ENCODE peak calls at places on chromosomes 13 and 19, in eight cellular contexts. G, P, W, Y, T, B, R and N are unnamed samples.

GRCh38 chr13:99983401-99984133 is 2.0 kb downstream of the ZIC2 start:
- DNase-seq in G (no peak), P (no peak), W (no peak), Y (no peak), T (no peak), B (no peak), R (no peak), N (no peak)

GRCh38 chr13:48161530-48162179 is 66.8 kb upstream of the MED4 start:
- DNase-seq in G (peak; percentile 44), P (no peak), W (peak; percentile 52), Y (no peak), T (no peak), B (no peak), R (no peak), N (peak; percentile 48)

GRCh38 chr13:29476046-29476445 is 119.4 kb downstream of the SLC7A1 start:
- DNase-seq in G (no peak), P (no peak), W (no peak), Y (no peak), T (no peak), B (peak; percentile 83), R (peak; percentile 14), N (no peak)

GRCh38 chr13:61466280-61466679 is 50.6 kb upstream of the PCDH20 start:
- DNase-seq in G (no peak), P (no peak), W (no peak), Y (no peak), T (no peak), B (peak; percentile 3), R (no peak), N (no peak)

GRCh38 chr13:108903613-108904012 is 274.2 kb downstream of the MYO16 start:
- DNase-seq in G (no peak), P (no peak), W (no peak), Y (no peak), T (no peak), B (no peak), R (no peak), N (no peak)

GRCh38 chr13:77375554-77375953 is 48.7 kb upstream of the MYCBP2 start:
- DNase-seq in G (no peak), P (no peak), W (no peak), Y (no peak), T (no peak), B (peak; percentile 46), R (no peak), N (no peak)

GRCh38 chr13:60032836-60033235 is 130.9 kb downstream of the DIAPH3 start:
- DNase-seq in G (no peak), P (no peak), W (no peak), Y (no peak), T (no peak), B (no peak), R (no peak), N (no peak)

GRCh38 chr19:58317481-58318072 is 9.2 kb upstream of the ZSCAN22 start:
- DNase-seq in G (no peak), P (no peak), W (no peak), Y (peak; percentile 11), T (no peak), B (peak; percentile 29), R (peak; percentile 66), N (no peak)

GRCh38 chr13:66099825-66100224 is 1130.3 kb downstream of the PCDH9 start:
- DNase-seq in G (no peak), P (no peak), W (no peak), Y (no peak), T (no peak), B (no peak), R (no peak), N (no peak)

GRCh38 chr19:4234862-4235201 is 5.5 kb downstream of the EBI3 start:
- DNase-seq in G (no peak), P (no peak), W (no peak), Y (no peak), T (no peak), B (no peak), R (no peak), N (no peak)

GRCh38 chr19:13840751-13841338 is 36.1 kb upstream of the NANOS3 start:
- DNase-seq in G (no peak), P (no peak), W (no peak), Y (no peak), T (no peak), B (no peak), R (no peak), N (no peak)

GRCh38 chr13:45325806-45326205 is 15.2 kb downstream of the TPT1 start:
- DNase-seq in G (peak; percentile 65), P (no peak), W (peak; percentile 77), Y (peak; percentile 87), T (no peak), B (peak; percentile 93), R (peak; percentile 88), N (peak; percentile 88)

GRCh38 chr19:58460039-58460438 is 6.8 kb upstream of the ZNF324 start:
- DNase-seq in G (no peak), P (no peak), W (no peak), Y (no peak), T (no peak), B (peak; percentile 82), R (no peak), N (no peak)

GRCh38 chr19:46350029-46350757 is 3.3 kb downstream of the PPP5C start:
- DNase-seq in G (no peak), P (no peak), W (no peak), Y (no peak), T (no peak), B (no peak), R (no peak), N (peak; percentile 24)

GRCh38 chr19:41999878-42000208 is 5.8 kb upstream of the ATP1A3 start:
- DNase-seq in G (no peak), P (no peak), W (no peak), Y (no peak), T (no peak), B (no peak), R (no peak), N (no peak)

GRCh38 chr13:25375727-25376358 is 4.1 kb downstream of the ATP8A2 start:
- DNase-seq in G (no peak), P (peak; percentile 33), W (peak; percentile 12), Y (peak; percentile 28), T (no peak), B (peak; percentile 30), R (peak; percentile 49), N (no peak)

GRCh38 chr19:2986951-2987491 is 9.7 kb downstream of the TLE6 start:
- DNase-seq in G (no peak), P (no peak), W (no peak), Y (no peak), T (no peak), B (no peak), R (no peak), N (no peak)

GRCh38 chr13:75934889-75935288 is 298.8 kb downstream of the LMO7 start:
- DNase-seq in G (no peak), P (no peak), W (no peak), Y (peak; percentile 25), T (no peak), B (peak; percentile 73), R (peak; percentile 9), N (no peak)

GRCh38 chr19:3474015-3474414 is 6.3 kb downstream of the SMIM24 start:
- DNase-seq in G (no peak), P (no peak), W (no peak), Y (no peak), T (no peak), B (no peak), R (no peak), N (no peak)

GRCh38 chr13:48750588-48751383 is 97.1 kb downstream of the CYSLTR2 start:
- DNase-seq in G (peak; percentile 48), P (no peak), W (peak; percentile 58), Y (peak; percentile 38), T (no peak), B (no peak), R (peak; percentile 63), N (no peak)

GRCh38 chr19:33950141-33950805 is 153.6 kb downstream of the KCTD15 start:
- DNase-seq in G (no peak), P (no peak), W (no peak), Y (no peak), T (no peak), B (no peak), R (no peak), N (no peak)

GRCh38 chr13:97058896-97059295 is 64.6 kb upstream of the OXGR1 start:
- DNase-seq in G (no peak), P (no peak), W (no peak), Y (peak; percentile 27), T (no peak), B (no peak), R (peak; percentile 6), N (no peak)

GRCh38 chr13:67792151-67792665 is 562.1 kb upstream of the PCDH9 start:
- DNase-seq in G (no peak), P (no peak), W (no peak), Y (no peak), T (no peak), B (no peak), R (peak; percentile 4), N (no peak)

GRCh38 chr13:100644328-100644727 is 30.3 kb downstream of the TMTC4 start:
- DNase-seq in G (no peak), P (no peak), W (no peak), Y (no peak), T (no peak), B (no peak), R (peak; percentile 15), N (no peak)

GRCh38 chr13:94710881-94711560 is 1.3 kb downstream of the SOX21 start:
- DNase-seq in G (no peak), P (no peak), W (no peak), Y (no peak), T (no peak), B (no peak), R (no peak), N (peak; percentile 18)

GRCh38 chr19:40528533-40529092 is 48.1 kb upstream of the SHKBP1 start:
- DNase-seq in G (no peak), P (no peak), W (no peak), Y (no peak), T (no peak), B (no peak), R (no peak), N (no peak)
- H3K4me3 ChIP-seq in G (no peak overlapping the region), P (no peak overlapping the region), W (no peak overlapping the region), Y (no peak overlapping the region), T (no peak overlapping the region), B (no peak overlapping the region), R (no peak overlapping the region), N (no peak overlapping the region)

DNA sequence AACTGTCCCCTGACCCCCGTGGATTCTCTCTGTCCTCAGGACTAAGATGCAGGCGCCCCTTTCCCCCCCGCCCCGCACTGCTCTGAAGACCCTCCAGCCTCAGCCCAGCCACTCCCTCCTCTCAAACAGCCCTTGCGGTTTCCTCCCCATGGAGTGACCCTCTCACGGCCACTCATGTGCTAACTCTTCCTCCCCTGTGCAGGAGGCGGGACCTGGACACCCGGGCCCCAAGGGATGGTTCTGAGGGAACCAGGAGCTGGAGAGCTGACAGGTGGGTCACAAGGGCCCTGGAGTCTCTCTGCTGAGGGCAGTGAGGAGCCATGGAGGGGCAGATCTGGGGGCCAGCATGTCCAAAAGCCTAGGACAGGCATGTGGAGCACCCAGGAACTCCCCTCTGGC is 1.9 kb downstream of the ISOC2 start:
- DNase-seq in G (no peak), P (no peak), W (no peak), Y (no peak), T (no peak), B (no peak), R (no peak), N (no peak)
- H3K4me3 ChIP-seq in G (no peak overlapping the region), P (no peak overlapping the region), W (no peak overlapping the region), Y (no peak overlapping the region), T (no peak overlapping the region), B (no peak overlapping the region), R (peak overlapping the region; percentile 95), N (no peak overlapping the region)

GRCh38 chr13:50414640-50415039 is 399.4 kb downstream of the KCNRG start:
- DNase-seq in G (no peak), P (no peak), W (no peak), Y (no peak), T (no peak), B (no peak), R (no peak), N (no peak)
- H3K4me3 ChIP-seq in G (no peak overlapping the region), P (no peak overlapping the region), W (no peak overlapping the region), Y (no peak overlapping the region), T (no peak overlapping the region), B (no peak overlapping the region), R (no peak overlapping the region), N (no peak overlapping the region)

GRCh38 chr13:113528101-113528797 is 37.7 kb upstream of the DCUN1D2 start:
- DNase-seq in G (no peak), P (no peak), W (no peak), Y (no peak), T (no peak), B (no peak), R (no peak), N (peak; percentile 75)
- H3K4me3 ChIP-seq in G (no peak overlapping the region), P (no peak overlapping the region), W (no peak overlapping the region), Y (no peak overlapping the region), T (no peak overlapping the region), B (no peak overlapping the region), R (no peak overlapping the region), N (no peak overlapping the region)